ENCODE peak calls at places on chromosomes 12 and 14, in four cellular contexts. U is stomach, L is GM12878, K is sigmoid colon. S is an unnamed sample.

GRCh38 chr14:89276424-89276975 is 140.5 kb downstream of the FOXN3 start:
- DNase-seq in K (no peak), L (peak; percentile 94), U (no peak), S (no peak)

GRCh38 chr12:27474344-27474743 is 27.8 kb downstream of the SMCO2 start:
- DNase-seq in L (no peak), K (no peak), U (no peak), S (no peak)

GRCh38 chr12:57899010-57899662 is 42.2 kb upstream of the ATP23 start:
- DNase-seq in U (peak; percentile 49), L (peak; percentile 79), K (peak; percentile 86), S (no peak)

GRCh38 chr14:50759800-50760543 is 71.0 kb downstream of the NIN start:
- DNase-seq in K (no peak), U (no peak), L (no peak), S (no peak)

GRCh38 chr14:76647699-76648298 is 113.5 kb upstream of the VASH1 start:
- DNase-seq in U (no peak), L (no peak), K (no peak), S (peak; percentile 62)

GRCh38 chr12:102504280-102504679 is 23.9 kb upstream of the IGF1 start:
- DNase-seq in U (no peak), L (no peak), K (no peak), S (no peak)

GRCh38 chr12:33440477-33440876 is 858 bp upstream of the SYT10 start:
- DNase-seq in K (no peak), U (no peak), L (no peak), S (no peak)

GRCh38 chr14:101499080-101499479 is 62.2 kb upstream of the DIO3 start:
- DNase-seq in L (no peak), K (peak; percentile 48), U (peak; percentile 9), S (no peak)

GRCh38 chr12:130729344-130729743 is 13.2 kb upstream of the RIMBP2 start:
- DNase-seq in K (no peak), L (no peak), U (no peak), S (peak; percentile 63)

GRCh38 chr12:65630555-65630954 is 193.7 kb upstream of the HMGA2 start:
- DNase-seq in K (no peak), U (no peak), L (no peak), S (no peak)

GRCh38 chr14:103008768-103009342 is 48.5 kb downstream of the CDC42BPB start:
- DNase-seq in L (no peak), U (peak; percentile 55), K (peak; percentile 36), S (no peak)

GRCh38 chr14:96086032-96086431 is 46.9 kb downstream of the C14orf132 start:
- DNase-seq in L (no peak), U (no peak), K (peak; percentile 32), S (no peak)

GRCh38 chr12:78680596-78680995 is 184.0 kb upstream of the SYT1 start:
- DNase-seq in U (no peak), L (no peak), K (no peak), S (no peak)

GRCh38 chr14:71855399-71856036 is 76.7 kb upstream of the RGS6 start:
- DNase-seq in L (peak; percentile 31), U (peak; percentile 41), K (no peak), S (peak; percentile 65)

GRCh38 chr12:94761559-94761958 is 111.2 kb upstream of the TMCC3 start:
- DNase-seq in L (no peak), K (no peak), U (no peak), S (no peak)
- TF ChIP-seq POLR2AphosphoS5 in L (no peak), K (no peak), U (no peak), S (no peak)

GRCh38 chr14:99273025-99273723 is 1.2 kb upstream of the BCL11B start:
- DNase-seq in U (peak; percentile 26), K (no peak), L (no peak), S (peak; percentile 43)
- TF ChIP-seq POLR2AphosphoS5 in U (no peak), K (no peak), L (no peak), S (no peak)

GRCh38 chr12:133081408-133081806 is 684 bp downstream of the ZNF140 start:
- DNase-seq in L (no peak), K (no peak), U (no peak), S (no peak)

GRCh38 chr12:133083345-133083744 is 2.6 kb downstream of the ZNF140 start:
- DNase-seq in U (no peak), L (no peak), K (no peak), S (no peak)

GRCh38 chr12:133080619-133081407 is at the start of gene ZNF140:
- DNase-seq in L (peak; percentile 76), K (peak; percentile 98), U (peak; percentile 95), S (peak; percentile 87)

DNA sequence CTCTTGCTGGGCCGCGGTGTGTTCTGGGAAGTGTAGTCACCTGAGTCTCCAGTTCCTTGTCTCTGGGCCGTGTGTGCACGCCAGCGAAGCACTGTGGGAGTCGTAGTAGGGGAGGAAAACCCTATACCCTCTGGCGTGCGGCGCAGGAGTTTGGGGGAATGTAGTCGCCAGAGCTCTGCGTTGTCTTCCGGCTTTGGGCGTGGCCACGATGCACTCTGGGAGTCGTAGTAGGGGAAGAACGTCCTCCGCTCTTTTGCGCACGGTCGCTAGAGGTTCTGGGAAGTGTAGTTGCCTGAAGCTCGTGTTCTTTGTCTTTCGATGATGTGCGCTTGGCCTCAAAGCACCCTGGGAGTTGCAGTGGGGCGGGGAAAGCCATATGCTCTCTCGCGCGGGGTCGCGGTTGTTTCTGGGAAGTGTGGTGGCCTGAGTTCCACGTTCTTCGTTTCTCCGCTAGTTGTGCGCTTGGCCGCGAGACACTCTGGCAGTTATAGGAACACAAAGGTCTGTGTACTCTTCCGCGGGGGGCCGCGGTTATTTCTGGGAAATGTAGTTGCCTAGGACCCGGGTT is 588 bp upstream of the ZNF140 start:
- DNase-seq in U (peak; percentile 97), K (peak; percentile 99), L (peak; percentile 96), S (peak; percentile 80)
- TF ChIP-seq POLR2AphosphoS5 in U (peak; percentile 94), K (no peak), L (peak; percentile 75), S (no peak)

DNA sequence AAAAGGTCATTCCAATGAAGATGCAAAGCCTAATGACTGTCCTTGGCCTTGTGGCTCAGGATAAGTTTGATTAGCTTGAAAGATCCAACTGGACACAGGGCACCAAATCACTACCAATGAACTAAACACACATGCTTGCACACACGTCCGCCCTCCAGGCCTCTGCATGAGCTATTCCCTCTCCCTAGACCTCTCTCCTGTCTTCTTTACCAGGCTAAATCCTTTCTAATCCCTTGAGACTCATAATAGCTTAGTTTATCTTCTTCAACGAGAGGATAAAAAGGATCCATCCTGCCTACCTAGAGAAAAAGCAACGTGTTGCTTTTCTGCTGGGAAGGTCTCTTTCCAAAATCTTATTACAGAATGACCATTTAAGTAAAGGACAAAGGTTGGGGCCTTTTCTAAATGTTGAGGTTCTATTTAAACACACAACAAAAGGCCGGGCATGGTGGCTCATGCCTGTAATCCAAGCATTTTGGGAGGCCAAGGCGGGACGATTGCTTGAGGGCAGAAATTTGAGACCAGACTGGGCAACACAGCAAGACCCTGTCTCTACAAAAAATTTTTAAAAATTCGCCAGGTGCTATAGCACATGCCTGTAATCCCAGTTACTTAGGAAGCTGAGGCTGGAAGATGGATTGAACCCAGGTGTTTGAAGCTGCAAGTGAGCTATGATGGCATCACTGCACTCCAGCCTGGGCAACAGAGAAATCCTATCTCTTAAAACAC is 22.4 kb downstream of the PXN start:
- DNase-seq in K (no peak), L (no peak), U (no peak), S (no peak)
- TF ChIP-seq POLR2AphosphoS5 in K (no peak), L (no peak), U (no peak), S (no peak)

GRCh38 chr12:105214670-105215375 is 21.2 kb downstream of the APPL2 start:
- DNase-seq in K (no peak), L (no peak), U (peak; percentile 84), S (no peak)
- TF ChIP-seq POLR2AphosphoS5 in K (no peak), L (no peak), U (peak; percentile 51), S (no peak)

GRCh38 chr12:52364061-52364460 is 3.2 kb downstream of the KRT85 start:
- DNase-seq in U (no peak), L (no peak), K (no peak), S (no peak)
- TF ChIP-seq POLR2AphosphoS5 in U (no peak), L (no peak), K (no peak), S (no peak)

DNA sequence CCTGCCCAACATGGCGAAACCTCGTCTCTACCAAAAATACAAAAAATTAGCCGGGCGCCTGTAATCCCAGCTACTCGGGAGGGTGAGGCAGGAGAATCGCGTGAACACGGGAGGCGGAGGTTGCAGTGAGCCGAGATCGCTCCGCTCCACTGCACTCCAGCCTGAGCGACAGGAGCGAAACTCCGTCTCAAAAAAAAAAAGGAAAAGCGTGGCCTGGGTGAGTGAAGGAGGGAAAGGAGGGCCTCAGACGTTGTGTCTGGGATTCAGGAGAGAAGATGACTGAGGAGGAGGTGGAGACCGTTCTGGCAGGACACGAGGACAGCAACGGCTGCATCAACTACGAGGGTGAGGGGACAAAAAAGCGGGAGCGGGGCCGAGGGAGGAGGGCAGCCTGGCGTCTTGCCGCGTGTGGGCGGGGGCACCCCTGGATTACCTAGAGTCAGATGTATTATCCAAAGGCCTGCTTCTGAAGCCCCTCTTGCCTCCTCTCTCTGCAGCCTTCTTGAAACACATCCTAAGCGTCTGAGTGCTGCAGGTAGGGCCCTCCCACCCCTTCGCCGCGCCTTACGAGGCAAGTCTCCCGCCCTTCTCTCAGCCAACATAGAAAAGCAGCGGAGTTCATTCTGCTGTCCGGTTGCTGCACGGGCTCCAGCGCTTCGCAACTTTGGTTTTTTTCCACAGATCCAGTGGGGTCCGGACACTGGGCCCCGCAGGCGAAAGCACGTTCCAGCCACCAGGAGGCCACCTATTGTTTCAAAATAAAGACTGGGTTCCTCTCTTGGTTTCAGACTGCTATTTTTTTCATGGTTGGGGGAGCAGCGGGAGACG is 744 bp upstream of the MYL6 start:
- DNase-seq in L (no peak), U (peak; percentile 73), K (peak; percentile 94), S (peak; percentile 63)
- TF ChIP-seq POLR2AphosphoS5 in L (no peak), U (peak; percentile 49), K (peak; percentile 13), S (peak; percentile 27)

GRCh38 chr14:91244501-91244901 is at the start of gene GPR68:
- DNase-seq in L (no peak), U (peak; percentile 57), K (peak; percentile 84), S (peak; percentile 79)
- TF ChIP-seq POLR2AphosphoS5 in L (no peak), U (peak; percentile 38), K (no peak), S (no peak)

GRCh38 chr14:22774011-22774706 is 7.7 kb downstream of the OXA1L start:
- DNase-seq in L (no peak), U (no peak), K (no peak), S (no peak)
- TF ChIP-seq POLR2AphosphoS5 in L (no peak), U (peak; percentile 20), K (no peak), S (no peak)

S was measured in SK-N-SH.